ENCODE peak calls at places on chromosomes 7 and 10, in four cellular contexts. E, Z, W and T are unnamed samples.

GRCh38 chr7:27188666-27189559 is 3.9 kb upstream of the HOXA11 start:
- DNase-seq in W (peak), Z (no peak), E (no peak), T (peak)

GRCh38 chr7:37930226-37930948 is 9.9 kb downstream of the EPDR1 start:
- DNase-seq in Z (no peak), W (no peak), E (no peak), T (no peak)

GRCh38 chr7:116316838-116317612 is 106.7 kb downstream of the TES start:
- DNase-seq in E (peak), Z (no peak), W (peak), T (peak)

GRCh38 chr7:18638594-18639452 is 143.3 kb downstream of the HDAC9 start:
- DNase-seq in E (no peak), Z (no peak), W (peak), T (peak)

GRCh38 chr7:50308301-50309129 is 4.0 kb downstream of the IKZF1 start:
- DNase-seq in W (no peak), Z (peak), E (peak), T (no peak)

GRCh38 chr10:73906524-73907447 is 4.1 kb upstream of the PLAU start:
- DNase-seq in W (peak), E (no peak), Z (no peak), T (peak)

GRCh38 chr7:20698469-20698868 is 83.0 kb downstream of the ABCB5 start:
- DNase-seq in Z (no peak), E (no peak), W (no peak), T (no peak)

GRCh38 chr10:126191192-126191591 is 197.1 kb downstream of the ADAM12 start:
- DNase-seq in Z (no peak), E (no peak), W (no peak), T (peak)

GRCh38 chr7:16999541-17000266 is 117.9 kb upstream of the AGR3 start:
- DNase-seq in W (no peak), Z (no peak), E (no peak), T (no peak)

GRCh38 chr7:51034531-51035264 is 252.0 kb upstream of the GRB10 start:
- DNase-seq in W (peak), Z (no peak), E (no peak), T (peak)

GRCh38 chr10:82308641-82309040 is 433.6 kb downstream of the NRG3 start:
- DNase-seq in Z (no peak), W (no peak), E (no peak), T (no peak)

GRCh38 chr7:111115966-111116365 is 25.0 kb downstream of the LRRN3 start:
- DNase-seq in W (no peak), Z (no peak), E (no peak), T (no peak)

GRCh38 chr7:47142169-47142866 is 439.6 kb downstream of the TNS3 start:
- DNase-seq in E (no peak), Z (no peak), W (no peak), T (peak)

GRCh38 chr7:104914427-104914826 is 99.6 kb upstream of the KMT2E start:
- DNase-seq in E (no peak), Z (no peak), W (no peak), T (no peak)

GRCh38 chr7:1025747-1026581 is 18.4 kb upstream of the GPR146 start:
- DNase-seq in W (no peak), Z (peak), E (no peak), T (no peak)

GRCh38 chr7:24756989-24757798 is at the start of gene GSDME:
- DNase-seq in Z (no peak), W (peak), E (peak), T (peak)

GRCh38 chr7:38291117-38291647 is 17.7 kb upstream of the TARP start:
- DNase-seq in Z (peak), E (no peak), W (no peak), T (no peak)

GRCh38 chr10:94138391-94138790 is 144.7 kb downstream of the PLCE1 start:
- DNase-seq in Z (no peak), W (peak), E (no peak), T (peak)

GRCh38 chr7:45921699-45922519 is 837 bp upstream of the IGFBP3 start:
- DNase-seq in Z (peak), W (peak), E (no peak), T (peak)

GRCh38 chr10:96960872-96961271 is 128.8 kb downstream of the LCOR start:
- DNase-seq in W (no peak), Z (no peak), E (no peak), T (no peak)

GRCh38 chr7:3149961-3150516 is 106.4 kb upstream of the CARD11 start:
- DNase-seq in W (no peak), E (no peak), Z (peak), T (no peak)

GRCh38 chr7:109868215-109868614 is 1222.7 kb upstream of the LRRN3 start:
- DNase-seq in E (no peak), W (no peak), Z (no peak), T (no peak)

GRCh38 chr7:102009628-102010027 is 192.2 kb downstream of the CUX1 start:
- DNase-seq in W (no peak), E (no peak), Z (no peak), T (no peak)

GRCh38 chr10:86715836-86716235 is 40.6 kb upstream of the BMPR1A start:
- DNase-seq in Z (no peak), W (no peak), E (no peak), T (no peak)

GRCh38 chr10:119526606-119527592 is 15.6 kb downstream of the RGS10 start:
- DNase-seq in W (no peak), Z (no peak), E (no peak), T (no peak)

GRCh38 chr7:45592230-45592991 is 18.2 kb downstream of the ADCY1 start:
- DNase-seq in E (no peak), Z (no peak), W (no peak), T (no peak)

GRCh38 chr7:50721160-50721559 is 61.5 kb downstream of the GRB10 start:
- DNase-seq in E (no peak), Z (no peak), W (no peak), T (no peak)

GRCh38 chr10:9015005-9015404 is 960.5 kb downstream of the GATA3 start:
- DNase-seq in W (no peak), E (no peak), Z (no peak), T (no peak)